ENCODE peak calls at places on chromosome 14, in five cellular contexts. One of them, this sample, is unnamed.

GRCh38 chr14:58666737-58667136 is 29.0 kb downstream of the DACT1 start:
- DNase-seq in left ventricle myocardium inferior: no peak
- DNase-seq in effector memory CD4-positive, alpha-beta T cell: no peak
- DNase-seq in cardiac muscle cell: no peak
- DNase-seq in CD4-positive, alpha-beta memory T cell: no peak
- DNase-seq in this sample: no peak

GRCh38 chr14:73241481-73242165 is 4.3 kb downstream of the PAPLN start:
- DNase-seq in left ventricle myocardium inferior: no peak
- DNase-seq in effector memory CD4-positive, alpha-beta T cell: no peak
- DNase-seq in cardiac muscle cell: no peak
- DNase-seq in CD4-positive, alpha-beta memory T cell: no peak
- DNase-seq in this sample: no peak

GRCh38 chr14:35818346-35819115 is 7.6 kb upstream of the BRMS1L start:
- DNase-seq in left ventricle myocardium inferior: no peak
- DNase-seq in effector memory CD4-positive, alpha-beta T cell: no peak
- DNase-seq in cardiac muscle cell: peak; percentile 50
- DNase-seq in CD4-positive, alpha-beta memory T cell: no peak
- DNase-seq in this sample: peak; percentile 78

GRCh38 chr14:23648764-23649460 is 12.7 kb downstream of the DHRS2 start:
- DNase-seq in left ventricle myocardium inferior: no peak
- DNase-seq in effector memory CD4-positive, alpha-beta T cell: no peak
- DNase-seq in cardiac muscle cell: no peak
- DNase-seq in CD4-positive, alpha-beta memory T cell: no peak
- DNase-seq in this sample: no peak

GRCh38 chr14:63705561-63706070 is 22.2 kb downstream of the SGPP1 start:
- DNase-seq in left ventricle myocardium inferior: no peak
- DNase-seq in effector memory CD4-positive, alpha-beta T cell: no peak
- DNase-seq in cardiac muscle cell: no peak
- DNase-seq in CD4-positive, alpha-beta memory T cell: no peak
- DNase-seq in this sample: no peak

GRCh38 chr14:71932229-71932951 is at the start of gene RGS6:
- DNase-seq in left ventricle myocardium inferior: peak; percentile 34
- DNase-seq in effector memory CD4-positive, alpha-beta T cell: no peak
- DNase-seq in cardiac muscle cell: peak; percentile 80
- DNase-seq in CD4-positive, alpha-beta memory T cell: no peak
- DNase-seq in this sample: peak; percentile 41

GRCh38 chr14:38261620-38262019 is 5.7 kb upstream of the CLEC14A start:
- DNase-seq in left ventricle myocardium inferior: no peak
- DNase-seq in effector memory CD4-positive, alpha-beta T cell: no peak
- DNase-seq in cardiac muscle cell: no peak
- DNase-seq in CD4-positive, alpha-beta memory T cell: no peak
- DNase-seq in this sample: no peak

GRCh38 chr14:22668417-22668816 is 24.3 kb upstream of the OR6J1 start:
- DNase-seq in left ventricle myocardium inferior: no peak
- DNase-seq in effector memory CD4-positive, alpha-beta T cell: no peak
- DNase-seq in cardiac muscle cell: no peak
- DNase-seq in CD4-positive, alpha-beta memory T cell: no peak
- DNase-seq in this sample: peak; percentile 86

GRCh38 chr14:45810152-45810872 is 557.3 kb upstream of the MIS18BP1 start:
- DNase-seq in left ventricle myocardium inferior: no peak
- DNase-seq in effector memory CD4-positive, alpha-beta T cell: no peak
- DNase-seq in cardiac muscle cell: peak; percentile 35
- DNase-seq in CD4-positive, alpha-beta memory T cell: no peak
- DNase-seq in this sample: no peak

GRCh38 chr14:100824156-100824555 is 1.8 kb upstream of the MEG3 start:
- DNase-seq in left ventricle myocardium inferior: peak; percentile 57
- DNase-seq in effector memory CD4-positive, alpha-beta T cell: no peak
- DNase-seq in cardiac muscle cell: peak; percentile 10
- DNase-seq in CD4-positive, alpha-beta memory T cell: no peak
- DNase-seq in this sample: no peak

GRCh38 chr14:92531151-92531873 is 17.7 kb downstream of the RIN3 start:
- DNase-seq in left ventricle myocardium inferior: no peak
- DNase-seq in effector memory CD4-positive, alpha-beta T cell: no peak
- DNase-seq in cardiac muscle cell: no peak
- DNase-seq in CD4-positive, alpha-beta memory T cell: no peak
- DNase-seq in this sample: no peak

GRCh38 chr14:58794993-58795762 is 157.4 kb downstream of the DACT1 start:
- DNase-seq in left ventricle myocardium inferior: no peak
- DNase-seq in effector memory CD4-positive, alpha-beta T cell: no peak
- DNase-seq in cardiac muscle cell: no peak
- DNase-seq in CD4-positive, alpha-beta memory T cell: no peak
- DNase-seq in this sample: no peak

DNA sequence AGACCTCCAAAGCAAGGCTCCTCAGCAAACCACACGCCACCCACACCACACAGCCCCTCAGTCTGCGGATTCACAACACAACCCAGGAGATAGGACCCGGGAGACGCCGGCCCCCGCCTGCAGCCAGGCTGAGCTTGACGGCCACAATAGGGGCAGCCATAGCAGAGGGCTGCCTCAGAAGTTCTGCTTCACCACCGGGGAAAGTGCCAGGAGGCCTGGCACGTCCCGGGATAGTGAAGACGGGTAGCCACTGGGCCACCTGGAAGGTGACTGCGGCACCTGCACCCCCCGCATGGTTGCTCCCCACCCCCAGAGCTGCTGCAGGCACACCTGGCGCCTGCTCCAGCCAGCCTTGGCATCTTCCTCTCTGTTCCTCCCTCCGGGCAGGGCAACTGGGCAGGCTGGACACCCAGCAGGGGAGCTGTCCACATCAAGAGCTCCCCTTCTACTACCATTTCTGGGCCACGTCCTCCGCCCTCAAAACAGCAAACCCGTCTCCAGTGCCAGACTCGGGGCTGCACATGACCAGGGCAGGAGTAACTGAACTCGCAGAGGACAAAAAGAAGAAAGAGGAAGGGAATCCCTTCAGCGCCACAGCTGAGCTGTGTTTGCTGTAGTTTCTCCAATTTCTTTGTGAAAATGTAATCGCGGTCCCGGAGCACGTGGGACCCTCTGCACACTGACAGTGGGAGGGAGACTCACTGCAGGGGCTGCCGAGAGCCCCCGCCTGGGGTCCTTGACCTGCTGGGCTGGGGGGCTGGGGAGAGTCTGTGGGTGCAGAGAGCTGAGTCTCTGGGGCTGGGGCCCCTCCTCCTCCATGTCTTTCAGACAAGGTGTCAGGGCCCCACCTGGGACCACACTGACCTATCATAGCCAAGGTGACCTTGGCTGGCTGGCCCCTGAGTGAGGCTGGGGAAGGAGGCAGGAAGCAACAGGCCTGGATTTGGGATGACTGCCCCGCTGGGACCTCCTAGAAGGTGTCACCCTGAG is 74.2 kb upstream of the C14orf180 start:
- DNase-seq in left ventricle myocardium inferior: no peak
- DNase-seq in effector memory CD4-positive, alpha-beta T cell: no peak
- DNase-seq in cardiac muscle cell: no peak
- DNase-seq in CD4-positive, alpha-beta memory T cell: no peak
- DNase-seq in this sample: no peak
- H3K9me3 ChIP-seq in left ventricle myocardium inferior: peaks cover 32% of the 10 kb centered on the region
- H3K9me3 ChIP-seq in effector memory CD4-positive, alpha-beta T cell: no peaks in the 10 kb centered on the region
- H3K9me3 ChIP-seq in cardiac muscle cell: no peaks in the 10 kb centered on the region
- H3K9me3 ChIP-seq in CD4-positive, alpha-beta memory T cell: peaks cover 10% of the 10 kb centered on the region
- H3K9me3 ChIP-seq in this sample: peaks cover 23% of the 10 kb centered on the region

GRCh38 chr14:68686212-68686478 is 106.7 kb downstream of the ZFP36L1 start:
- DNase-seq in left ventricle myocardium inferior: no peak
- DNase-seq in effector memory CD4-positive, alpha-beta T cell: no peak
- DNase-seq in cardiac muscle cell: no peak
- DNase-seq in CD4-positive, alpha-beta memory T cell: no peak
- DNase-seq in this sample: no peak
- H3K4me1 ChIP-seq in left ventricle myocardium inferior: peaks cover 51% of the 10 kb centered on the region
- H3K4me1 ChIP-seq in effector memory CD4-positive, alpha-beta T cell: peaks cover 48% of the 10 kb centered on the region
- H3K4me1 ChIP-seq in cardiac muscle cell: peaks cover 44% of the 10 kb centered on the region
- H3K4me1 ChIP-seq in CD4-positive, alpha-beta memory T cell: peaks cover 53% of the 10 kb centered on the region
- H3K4me1 ChIP-seq in this sample: peaks cover 46% of the 10 kb centered on the region

GRCh38 chr14:77123381-77124344 is 17.9 kb downstream of the ZDHHC22 start:
- DNase-seq in left ventricle myocardium inferior: peak; percentile 55
- DNase-seq in effector memory CD4-positive, alpha-beta T cell: no peak
- DNase-seq in cardiac muscle cell: no peak
- DNase-seq in CD4-positive, alpha-beta memory T cell: no peak
- DNase-seq in this sample: no peak

GRCh38 chr14:77126461-77126990 is 15.1 kb downstream of the ZDHHC22 start:
- DNase-seq in left ventricle myocardium inferior: no peak
- DNase-seq in effector memory CD4-positive, alpha-beta T cell: no peak
- DNase-seq in cardiac muscle cell: no peak
- DNase-seq in CD4-positive, alpha-beta memory T cell: no peak
- DNase-seq in this sample: no peak

GRCh38 chr14:77125275-77126073 is 16.1 kb downstream of the ZDHHC22 start:
- DNase-seq in left ventricle myocardium inferior: no peak
- DNase-seq in effector memory CD4-positive, alpha-beta T cell: no peak
- DNase-seq in cardiac muscle cell: no peak
- DNase-seq in CD4-positive, alpha-beta memory T cell: no peak
- DNase-seq in this sample: no peak

GRCh38 chr14:77124345-77125274 is 17.0 kb downstream of the ZDHHC22 start:
- DNase-seq in left ventricle myocardium inferior: peak; percentile 46
- DNase-seq in effector memory CD4-positive, alpha-beta T cell: peak; percentile 60
- DNase-seq in cardiac muscle cell: peak; percentile 67
- DNase-seq in CD4-positive, alpha-beta memory T cell: peak; percentile 72
- DNase-seq in this sample: peak; percentile 78

GRCh38 chr14:77126074-77126325 is 15.6 kb downstream of the ZDHHC22 start:
- DNase-seq in left ventricle myocardium inferior: no peak
- DNase-seq in effector memory CD4-positive, alpha-beta T cell: no peak
- DNase-seq in cardiac muscle cell: no peak
- DNase-seq in CD4-positive, alpha-beta memory T cell: no peak
- DNase-seq in this sample: no peak
- H3K27me3 ChIP-seq in left ventricle myocardium inferior: peaks cover 12% of the 10 kb centered on the region
- H3K27me3 ChIP-seq in effector memory CD4-positive, alpha-beta T cell: no peaks in the 10 kb centered on the region
- H3K27me3 ChIP-seq in cardiac muscle cell: peaks cover 62% of the 10 kb centered on the region
- H3K27me3 ChIP-seq in CD4-positive, alpha-beta memory T cell: no peaks in the 10 kb centered on the region
- H3K27me3 ChIP-seq in this sample: peaks cover 54% of the 10 kb centered on the region

GRCh38 chr14:105568859-105569766 is 42.7 kb downstream of the TMEM121 start:
- DNase-seq in left ventricle myocardium inferior: no peak
- DNase-seq in effector memory CD4-positive, alpha-beta T cell: no peak
- DNase-seq in cardiac muscle cell: no peak
- DNase-seq in CD4-positive, alpha-beta memory T cell: no peak
- DNase-seq in this sample: no peak

GRCh38 chr14:105570482-105570881 is 44.1 kb downstream of the TMEM121 start:
- DNase-seq in left ventricle myocardium inferior: no peak
- DNase-seq in effector memory CD4-positive, alpha-beta T cell: no peak
- DNase-seq in cardiac muscle cell: no peak
- DNase-seq in CD4-positive, alpha-beta memory T cell: no peak
- DNase-seq in this sample: no peak
- H3K9me3 ChIP-seq in left ventricle myocardium inferior: no peaks in the 10 kb centered on the region
- H3K9me3 ChIP-seq in effector memory CD4-positive, alpha-beta T cell: no peaks in the 10 kb centered on the region
- H3K9me3 ChIP-seq in cardiac muscle cell: no peaks in the 10 kb centered on the region
- H3K9me3 ChIP-seq in CD4-positive, alpha-beta memory T cell: no peaks in the 10 kb centered on the region
- H3K9me3 ChIP-seq in this sample: no peaks in the 10 kb centered on the region

DNA sequence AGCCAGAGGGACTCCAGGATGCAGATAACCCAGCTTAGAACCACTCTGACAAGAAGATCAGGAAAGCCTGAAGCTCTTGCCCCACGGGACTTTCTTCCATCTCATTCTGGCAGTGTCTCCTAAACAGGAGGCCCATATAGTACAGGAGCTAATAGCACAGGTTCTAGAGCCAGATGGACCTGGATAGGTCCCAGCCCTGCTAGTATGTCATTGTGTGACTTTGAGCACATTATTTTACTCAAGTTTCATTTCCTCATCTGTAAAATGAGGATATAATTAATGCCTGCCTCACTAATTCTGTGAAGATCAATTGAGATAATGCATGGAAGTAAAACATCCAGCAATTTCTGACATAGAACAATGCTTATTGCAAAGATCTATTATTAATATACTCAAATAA is 66.5 kb upstream of the GZMB start:
- DNase-seq in left ventricle myocardium inferior: no peak
- DNase-seq in effector memory CD4-positive, alpha-beta T cell: no peak
- DNase-seq in cardiac muscle cell: no peak
- DNase-seq in CD4-positive, alpha-beta memory T cell: no peak
- DNase-seq in this sample: no peak
- H3K4me1 ChIP-seq in left ventricle myocardium inferior: no peaks in the 10 kb centered on the region
- H3K4me1 ChIP-seq in effector memory CD4-positive, alpha-beta T cell: peaks cover 4% of the 10 kb centered on the region
- H3K4me1 ChIP-seq in cardiac muscle cell: peaks cover 1% of the 10 kb centered on the region
- H3K4me1 ChIP-seq in CD4-positive, alpha-beta memory T cell: peaks cover 18% of the 10 kb centered on the region
- H3K4me1 ChIP-seq in this sample: peaks cover 13% of the 10 kb centered on the region

GRCh38 chr14:69941768-69942742 is 62.8 kb downstream of the SMOC1 start:
- DNase-seq in left ventricle myocardium inferior: no peak
- DNase-seq in effector memory CD4-positive, alpha-beta T cell: no peak
- DNase-seq in cardiac muscle cell: no peak
- DNase-seq in CD4-positive, alpha-beta memory T cell: no peak
- DNase-seq in this sample: no peak
- H3K27me3 ChIP-seq in left ventricle myocardium inferior: peaks cover 91% of the 10 kb centered on the region
- H3K27me3 ChIP-seq in effector memory CD4-positive, alpha-beta T cell: no peaks in the 10 kb centered on the region
- H3K27me3 ChIP-seq in cardiac muscle cell: no peaks in the 10 kb centered on the region
- H3K27me3 ChIP-seq in CD4-positive, alpha-beta memory T cell: peaks cover 4% of the 10 kb centered on the region
- H3K27me3 ChIP-seq in this sample: peaks cover 8% of the 10 kb centered on the region

GRCh38 chr14:106380740-106381139 is 854.4 kb downstream of the TMEM121 start:
- DNase-seq in left ventricle myocardium inferior: no peak
- DNase-seq in effector memory CD4-positive, alpha-beta T cell: no peak
- DNase-seq in cardiac muscle cell: no peak
- DNase-seq in CD4-positive, alpha-beta memory T cell: no peak
- DNase-seq in this sample: no peak

GRCh38 chr14:106372870-106373657 is 846.7 kb downstream of the TMEM121 start:
- DNase-seq in left ventricle myocardium inferior: peak; percentile 21
- DNase-seq in effector memory CD4-positive, alpha-beta T cell: peak; percentile 62
- DNase-seq in cardiac muscle cell: no peak
- DNase-seq in CD4-positive, alpha-beta memory T cell: peak; percentile 78
- DNase-seq in this sample: no peak

GRCh38 chr14:106378191-106378590 is 851.8 kb downstream of the TMEM121 start:
- DNase-seq in left ventricle myocardium inferior: no peak
- DNase-seq in effector memory CD4-positive, alpha-beta T cell: no peak
- DNase-seq in cardiac muscle cell: no peak
- DNase-seq in CD4-positive, alpha-beta memory T cell: peak; percentile 39
- DNase-seq in this sample: no peak

DNA sequence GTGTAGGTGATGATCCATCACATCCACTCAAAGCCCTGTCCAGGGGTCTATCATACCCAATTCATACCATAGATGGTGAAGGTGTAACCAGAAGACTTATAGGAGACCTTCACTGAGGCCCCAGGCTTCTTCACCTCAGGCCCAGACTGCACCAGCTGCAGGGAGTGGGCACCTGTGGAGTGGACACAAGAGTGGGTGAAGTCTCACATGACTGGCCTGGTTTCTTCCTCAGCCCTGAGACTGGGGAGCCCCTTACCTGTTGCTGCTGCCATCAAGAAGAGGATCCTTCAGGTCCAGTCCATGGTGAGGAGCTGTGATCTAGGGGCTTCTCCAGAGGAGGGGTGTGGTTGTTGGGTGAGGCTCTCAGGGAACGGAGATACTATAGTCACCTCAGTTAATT is 851.0 kb downstream of the TMEM121 start:
- DNase-seq in left ventricle myocardium inferior: no peak
- DNase-seq in effector memory CD4-positive, alpha-beta T cell: no peak
- DNase-seq in cardiac muscle cell: no peak
- DNase-seq in CD4-positive, alpha-beta memory T cell: no peak
- DNase-seq in this sample: no peak
- H3K9me3 ChIP-seq in left ventricle myocardium inferior: no peaks in the 10 kb centered on the region
- H3K9me3 ChIP-seq in effector memory CD4-positive, alpha-beta T cell: no peaks in the 10 kb centered on the region
- H3K9me3 ChIP-seq in cardiac muscle cell: no peaks in the 10 kb centered on the region
- H3K9me3 ChIP-seq in CD4-positive, alpha-beta memory T cell: no peaks in the 10 kb centered on the region
- H3K9me3 ChIP-seq in this sample: no peaks in the 10 kb centered on the region

GRCh38 chr14:70663707-70664179 is 22.0 kb downstream of the TTC9 start:
- DNase-seq in left ventricle myocardium inferior: no peak
- DNase-seq in effector memory CD4-positive, alpha-beta T cell: no peak
- DNase-seq in cardiac muscle cell: no peak
- DNase-seq in CD4-positive, alpha-beta memory T cell: no peak
- DNase-seq in this sample: peak; percentile 2

GRCh38 chr14:70660967-70661871 is 19.5 kb downstream of the TTC9 start:
- DNase-seq in left ventricle myocardium inferior: no peak
- DNase-seq in effector memory CD4-positive, alpha-beta T cell: peak; percentile 25
- DNase-seq in cardiac muscle cell: no peak
- DNase-seq in CD4-positive, alpha-beta memory T cell: peak; percentile 71
- DNase-seq in this sample: no peak

GRCh38 chr14:70662816-70663215 is 21.1 kb downstream of the TTC9 start:
- DNase-seq in left ventricle myocardium inferior: no peak
- DNase-seq in effector memory CD4-positive, alpha-beta T cell: no peak
- DNase-seq in cardiac muscle cell: no peak
- DNase-seq in CD4-positive, alpha-beta memory T cell: no peak
- DNase-seq in this sample: no peak

GRCh38 chr14:70664698-70665447 is 23.2 kb downstream of the TTC9 start:
- DNase-seq in left ventricle myocardium inferior: no peak
- DNase-seq in effector memory CD4-positive, alpha-beta T cell: no peak
- DNase-seq in cardiac muscle cell: no peak
- DNase-seq in CD4-positive, alpha-beta memory T cell: no peak
- DNase-seq in this sample: no peak

GRCh38 chr14:70662080-70662479 is 20.4 kb downstream of the TTC9 start:
- DNase-seq in left ventricle myocardium inferior: no peak
- DNase-seq in effector memory CD4-positive, alpha-beta T cell: no peak
- DNase-seq in cardiac muscle cell: no peak
- DNase-seq in CD4-positive, alpha-beta memory T cell: no peak
- DNase-seq in this sample: no peak
- H3K4me1 ChIP-seq in left ventricle myocardium inferior: peaks cover 27% of the 10 kb centered on the region
- H3K4me1 ChIP-seq in effector memory CD4-positive, alpha-beta T cell: peaks cover 47% of the 10 kb centered on the region
- H3K4me1 ChIP-seq in cardiac muscle cell: no peaks in the 10 kb centered on the region
- H3K4me1 ChIP-seq in CD4-positive, alpha-beta memory T cell: peaks cover 70% of the 10 kb centered on the region
- H3K4me1 ChIP-seq in this sample: peaks cover 5% of the 10 kb centered on the region

This sample was measured in adipocyte.